ENCODE peak calls at places on chromosomes 1 and 21, in five cellular contexts. One of them, this sample, is unnamed.

GRCh38 chr1:181872562-181872961 is 188.9 kb downstream of the ZNF648 start:
- DNase-seq in CD4-positive, alpha-beta T cell: no peak
- DNase-seq in stomach: no peak
- DNase-seq in OCI-LY7: no peak
- DNase-seq in cardiac fibroblast: no peak
- DNase-seq in this sample: no peak

GRCh38 chr1:25566730-25567341 is 23.4 kb downstream of the LDLRAP1 start:
- DNase-seq in CD4-positive, alpha-beta T cell: no peak
- DNase-seq in stomach: no peak
- DNase-seq in OCI-LY7: peak; percentile 87
- DNase-seq in cardiac fibroblast: peak; percentile 42
- DNase-seq in this sample: no peak

GRCh38 chr1:116472431-116472961 is 98.3 kb downstream of the CD58 start:
- DNase-seq in CD4-positive, alpha-beta T cell: no peak
- DNase-seq in stomach: no peak
- DNase-seq in OCI-LY7: no peak
- DNase-seq in cardiac fibroblast: peak; percentile 43
- DNase-seq in this sample: no peak

GRCh38 chr21:43343992-43344886 is 82.7 kb downstream of the SIK1 start:
- DNase-seq in CD4-positive, alpha-beta T cell: no peak
- DNase-seq in stomach: peak; percentile 89
- DNase-seq in OCI-LY7: no peak
- DNase-seq in cardiac fibroblast: no peak
- DNase-seq in this sample: no peak

GRCh38 chr1:53600486-53600885 is 138.5 kb downstream of the GLIS1 start:
- DNase-seq in CD4-positive, alpha-beta T cell: no peak
- DNase-seq in stomach: no peak
- DNase-seq in OCI-LY7: peak; percentile 6
- DNase-seq in cardiac fibroblast: no peak
- DNase-seq in this sample: no peak

GRCh38 chr1:31181515-31182343 is 58.0 kb downstream of the NKAIN1 start:
- DNase-seq in CD4-positive, alpha-beta T cell: no peak
- DNase-seq in stomach: peak; percentile 36
- DNase-seq in OCI-LY7: peak; percentile 52
- DNase-seq in cardiac fibroblast: peak; percentile 58
- DNase-seq in this sample: no peak

GRCh38 chr1:1907098-1907736 is 7.8 kb upstream of the CALML6 start:
- DNase-seq in CD4-positive, alpha-beta T cell: no peak
- DNase-seq in stomach: peak; percentile 58
- DNase-seq in OCI-LY7: peak; percentile 94
- DNase-seq in cardiac fibroblast: no peak
- DNase-seq in this sample: peak; percentile 38

GRCh38 chr1:81738902-81739301 is 61.8 kb upstream of the ADGRL2 start:
- DNase-seq in CD4-positive, alpha-beta T cell: no peak
- DNase-seq in stomach: no peak
- DNase-seq in OCI-LY7: no peak
- DNase-seq in cardiac fibroblast: no peak
- DNase-seq in this sample: no peak

GRCh38 chr1:67429011-67429527 is 1.1 kb downstream of the SERBP1 start:
- DNase-seq in CD4-positive, alpha-beta T cell: no peak
- DNase-seq in stomach: no peak
- DNase-seq in OCI-LY7: peak; percentile 45
- DNase-seq in cardiac fibroblast: peak; percentile 21
- DNase-seq in this sample: peak; percentile 46

GRCh38 chr21:42651515-42652401 is 1.7 kb upstream of the PDE9A start:
- DNase-seq in CD4-positive, alpha-beta T cell: no peak
- DNase-seq in stomach: no peak
- DNase-seq in OCI-LY7: no peak
- DNase-seq in cardiac fibroblast: no peak
- DNase-seq in this sample: no peak

GRCh38 chr21:31862078-31862477 is 10.7 kb upstream of the HUNK start:
- DNase-seq in CD4-positive, alpha-beta T cell: no peak
- DNase-seq in stomach: no peak
- DNase-seq in OCI-LY7: no peak
- DNase-seq in cardiac fibroblast: no peak
- DNase-seq in this sample: no peak

GRCh38 chr21:39613029-39613934 is 542 bp downstream of the B3GALT5 start:
- DNase-seq in CD4-positive, alpha-beta T cell: no peak
- DNase-seq in stomach: no peak
- DNase-seq in OCI-LY7: no peak
- DNase-seq in cardiac fibroblast: no peak
- DNase-seq in this sample: no peak

GRCh38 chr1:214440219-214440965 is 111.0 kb downstream of the PTPN14 start:
- DNase-seq in CD4-positive, alpha-beta T cell: no peak
- DNase-seq in stomach: no peak
- DNase-seq in OCI-LY7: no peak
- DNase-seq in cardiac fibroblast: no peak
- DNase-seq in this sample: no peak

GRCh38 chr1:153100241-153100640 is 5.9 kb upstream of the SPRR2E start:
- DNase-seq in CD4-positive, alpha-beta T cell: no peak
- DNase-seq in stomach: no peak
- DNase-seq in OCI-LY7: no peak
- DNase-seq in cardiac fibroblast: no peak
- DNase-seq in this sample: no peak

GRCh38 chr1:237041795-237042466 is at the start of gene RYR2:
- DNase-seq in CD4-positive, alpha-beta T cell: no peak
- DNase-seq in stomach: no peak
- DNase-seq in OCI-LY7: no peak
- DNase-seq in cardiac fibroblast: peak; percentile 32
- DNase-seq in this sample: no peak

GRCh38 chr1:16180291-16180824 is 24.5 kb upstream of the EPHA2 start:
- DNase-seq in CD4-positive, alpha-beta T cell: no peak
- DNase-seq in stomach: no peak
- DNase-seq in OCI-LY7: no peak
- DNase-seq in cardiac fibroblast: no peak
- DNase-seq in this sample: no peak

GRCh38 chr1:39395357-39395831 is 96.0 kb upstream of the BMP8A start:
- DNase-seq in CD4-positive, alpha-beta T cell: no peak
- DNase-seq in stomach: no peak
- DNase-seq in OCI-LY7: peak; percentile 73
- DNase-seq in cardiac fibroblast: peak; percentile 78
- DNase-seq in this sample: no peak

GRCh38 chr1:162973381-162973795 is 95.8 kb upstream of the RGS4 start:
- DNase-seq in CD4-positive, alpha-beta T cell: no peak
- DNase-seq in stomach: no peak
- DNase-seq in OCI-LY7: no peak
- DNase-seq in cardiac fibroblast: peak; percentile 90
- DNase-seq in this sample: no peak

GRCh38 chr1:195053478-195053877 is 1554.8 kb downstream of the KCNT2 start:
- DNase-seq in CD4-positive, alpha-beta T cell: no peak
- DNase-seq in stomach: no peak
- DNase-seq in OCI-LY7: no peak
- DNase-seq in cardiac fibroblast: no peak
- DNase-seq in this sample: no peak

GRCh38 chr1:204213668-204214662 is at the start of gene GOLT1A:
- DNase-seq in CD4-positive, alpha-beta T cell: peak; percentile 22
- DNase-seq in stomach: peak; percentile 91
- DNase-seq in OCI-LY7: no peak
- DNase-seq in cardiac fibroblast: peak; percentile 88
- DNase-seq in this sample: no peak

GRCh38 chr1:192974701-192975100 is 84.5 kb downstream of the UCHL5 start:
- DNase-seq in CD4-positive, alpha-beta T cell: no peak
- DNase-seq in stomach: no peak
- DNase-seq in OCI-LY7: no peak
- DNase-seq in cardiac fibroblast: peak; percentile 17
- DNase-seq in this sample: no peak

GRCh38 chr1:52706941-52707926 is 9.1 kb upstream of the COA7 start:
- DNase-seq in CD4-positive, alpha-beta T cell: no peak
- DNase-seq in stomach: no peak
- DNase-seq in OCI-LY7: no peak
- DNase-seq in cardiac fibroblast: no peak
- DNase-seq in this sample: no peak

GRCh38 chr1:223742861-223743517 is 30.6 kb downstream of the CAPN2 start:
- DNase-seq in CD4-positive, alpha-beta T cell: no peak
- DNase-seq in stomach: no peak
- DNase-seq in OCI-LY7: no peak
- DNase-seq in cardiac fibroblast: no peak
- DNase-seq in this sample: no peak

GRCh38 chr1:13781907-13782633 is 82.1 kb downstream of the PRDM2 start:
- DNase-seq in CD4-positive, alpha-beta T cell: no peak
- DNase-seq in stomach: no peak
- DNase-seq in OCI-LY7: no peak
- DNase-seq in cardiac fibroblast: peak; percentile 68
- DNase-seq in this sample: no peak

GRCh38 chr1:13781228-13781627 is 81.2 kb downstream of the PRDM2 start:
- DNase-seq in CD4-positive, alpha-beta T cell: no peak
- DNase-seq in stomach: no peak
- DNase-seq in OCI-LY7: no peak
- DNase-seq in cardiac fibroblast: no peak
- DNase-seq in this sample: no peak

GRCh38 chr1:13782634-13782995 is 82.6 kb downstream of the PRDM2 start:
- DNase-seq in CD4-positive, alpha-beta T cell: no peak
- DNase-seq in stomach: no peak
- DNase-seq in OCI-LY7: no peak
- DNase-seq in cardiac fibroblast: no peak
- DNase-seq in this sample: no peak

GRCh38 chr1:13784971-13785370 is 85.0 kb downstream of the PRDM2 start:
- DNase-seq in CD4-positive, alpha-beta T cell: no peak
- DNase-seq in stomach: no peak
- DNase-seq in OCI-LY7: no peak
- DNase-seq in cardiac fibroblast: no peak
- DNase-seq in this sample: no peak

GRCh38 chr1:13783551-13783950 is 83.6 kb downstream of the PRDM2 start:
- DNase-seq in CD4-positive, alpha-beta T cell: no peak
- DNase-seq in stomach: no peak
- DNase-seq in OCI-LY7: no peak
- DNase-seq in cardiac fibroblast: no peak
- DNase-seq in this sample: no peak
- TF ChIP-seq CTCF in CD4-positive, alpha-beta T cell: no peak
- TF ChIP-seq CTCF in stomach: no peak
- TF ChIP-seq CTCF in OCI-LY7: no peak
- TF ChIP-seq CTCF in cardiac fibroblast: no peak
- TF ChIP-seq CTCF in this sample: no peak

GRCh38 chr1:232630047-232630893 is at the start of gene SIPA1L2:
- DNase-seq in CD4-positive, alpha-beta T cell: peak; percentile 82
- DNase-seq in stomach: peak; percentile 95
- DNase-seq in OCI-LY7: peak; percentile 89
- DNase-seq in cardiac fibroblast: peak; percentile 96
- DNase-seq in this sample: peak; percentile 85
- TF ChIP-seq CTCF in CD4-positive, alpha-beta T cell: peak; percentile 8
- TF ChIP-seq CTCF in stomach: peak; percentile 30
- TF ChIP-seq CTCF in OCI-LY7: peak; percentile 78
- TF ChIP-seq CTCF in cardiac fibroblast: peak; percentile 50
- TF ChIP-seq CTCF in this sample: peak; percentile 50

DNA sequence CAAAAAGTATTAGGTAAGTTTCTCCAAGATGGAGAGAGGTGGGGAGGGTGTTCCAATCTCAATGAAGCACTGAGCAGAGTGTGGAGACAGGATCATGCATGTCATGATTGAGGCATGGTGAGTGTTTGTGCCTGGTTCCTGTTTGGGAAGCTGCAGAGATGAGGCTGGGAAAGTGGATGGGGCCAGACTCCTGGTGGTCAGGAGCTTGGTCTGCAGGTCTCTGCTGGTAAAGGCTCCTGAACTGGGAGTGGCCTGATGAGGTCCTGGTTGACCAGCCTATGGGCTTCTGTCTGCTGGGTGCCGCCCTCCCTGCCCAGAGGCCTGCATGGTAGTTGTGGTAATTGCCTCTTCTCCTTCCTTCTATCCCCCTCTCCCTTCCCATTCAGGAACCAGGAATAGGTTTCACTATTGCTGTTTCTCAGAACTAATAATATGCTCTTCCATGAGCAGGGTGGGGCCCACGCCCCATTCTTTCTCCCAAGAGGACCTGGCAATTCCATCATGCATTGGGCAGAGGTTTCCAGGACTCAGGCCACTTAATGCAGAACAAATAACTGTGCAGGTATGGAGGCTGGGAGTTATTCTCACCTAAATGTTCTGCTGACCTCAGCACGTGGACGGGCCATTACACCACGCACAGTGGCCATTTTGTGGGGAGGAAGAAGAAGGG is 24.5 kb downstream of the PROK1 start:
- DNase-seq in CD4-positive, alpha-beta T cell: no peak
- DNase-seq in stomach: no peak
- DNase-seq in OCI-LY7: no peak
- DNase-seq in cardiac fibroblast: no peak
- DNase-seq in this sample: no peak
- TF ChIP-seq CTCF in CD4-positive, alpha-beta T cell: no peak
- TF ChIP-seq CTCF in stomach: no peak
- TF ChIP-seq CTCF in OCI-LY7: no peak
- TF ChIP-seq CTCF in cardiac fibroblast: no peak
- TF ChIP-seq CTCF in this sample: no peak

DNA sequence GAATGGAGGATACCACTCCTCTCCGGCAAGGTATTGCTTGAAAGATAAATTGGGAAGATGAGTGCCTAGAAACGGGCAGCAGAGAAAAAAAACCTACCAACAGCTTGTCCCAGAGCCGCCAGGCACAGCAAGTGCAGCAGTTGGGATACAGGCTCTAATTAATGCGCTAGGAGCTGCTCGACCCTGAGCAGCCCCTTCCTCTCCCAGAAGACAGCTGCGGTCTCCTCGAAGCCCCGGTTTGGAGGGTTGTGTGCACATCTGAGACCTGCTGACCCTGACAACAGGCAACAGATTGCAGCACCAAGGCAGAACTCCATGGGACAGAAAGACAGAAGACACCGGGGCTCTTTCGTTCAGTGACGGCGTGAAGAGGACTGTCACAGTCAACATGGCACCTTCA is 101.4 kb downstream of the TSEN15 start:
- DNase-seq in CD4-positive, alpha-beta T cell: no peak
- DNase-seq in stomach: no peak
- DNase-seq in OCI-LY7: no peak
- DNase-seq in cardiac fibroblast: no peak
- DNase-seq in this sample: no peak
- TF ChIP-seq CTCF in CD4-positive, alpha-beta T cell: no peak
- TF ChIP-seq CTCF in stomach: no peak
- TF ChIP-seq CTCF in OCI-LY7: no peak
- TF ChIP-seq CTCF in cardiac fibroblast: no peak
- TF ChIP-seq CTCF in this sample: no peak

GRCh38 chr1:212315907-212316306 is 30.7 kb downstream of the PPP2R5A start:
- DNase-seq in CD4-positive, alpha-beta T cell: no peak
- DNase-seq in stomach: no peak
- DNase-seq in OCI-LY7: peak; percentile 9
- DNase-seq in cardiac fibroblast: peak; percentile 43
- DNase-seq in this sample: no peak
- TF ChIP-seq CTCF in CD4-positive, alpha-beta T cell: peak; percentile 15
- TF ChIP-seq CTCF in stomach: peak; percentile 7
- TF ChIP-seq CTCF in OCI-LY7: peak; percentile 64
- TF ChIP-seq CTCF in cardiac fibroblast: peak; percentile 14
- TF ChIP-seq CTCF in this sample: no peak

DNA sequence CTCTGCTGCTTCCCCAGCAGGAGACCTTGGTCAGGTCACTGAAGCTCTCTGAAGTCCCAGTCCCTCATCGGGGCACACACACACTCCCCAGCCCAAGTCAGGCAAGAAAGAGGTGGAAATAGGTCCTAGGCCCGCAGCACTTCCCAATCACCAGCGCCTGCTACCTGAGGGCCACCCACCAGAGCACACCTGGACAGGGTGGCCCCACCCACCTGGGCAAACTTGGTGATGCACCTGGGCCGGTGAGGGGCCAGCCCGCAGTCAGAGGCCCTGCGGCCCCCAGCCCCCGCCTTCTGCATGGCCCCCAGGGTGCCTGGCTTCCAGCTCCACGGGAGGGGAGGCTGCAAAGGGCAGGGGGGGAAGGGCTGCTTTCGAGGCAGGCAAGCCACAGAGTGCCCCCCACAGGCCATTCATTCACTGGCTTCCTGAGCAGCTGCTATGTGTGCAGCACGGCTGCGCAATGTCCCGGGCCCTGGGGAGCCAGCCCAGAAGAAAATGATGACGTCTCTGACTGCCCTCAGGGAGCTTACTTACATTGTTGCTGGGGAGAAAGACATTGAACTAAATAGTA is 4.7 kb downstream of the SH2D5 start:
- DNase-seq in CD4-positive, alpha-beta T cell: no peak
- DNase-seq in stomach: peak; percentile 16
- DNase-seq in OCI-LY7: peak; percentile 23
- DNase-seq in cardiac fibroblast: peak; percentile 32
- DNase-seq in this sample: no peak
- TF ChIP-seq CTCF in CD4-positive, alpha-beta T cell: no peak
- TF ChIP-seq CTCF in stomach: no peak
- TF ChIP-seq CTCF in OCI-LY7: peak; percentile 68
- TF ChIP-seq CTCF in cardiac fibroblast: peak; percentile 3
- TF ChIP-seq CTCF in this sample: no peak